ENCODE peak calls at places on chromosomes 3 and 15, in ten cellular contexts. O is K562; M is CD4-positive, CD25-positive, alpha-beta regulatory T cell; J is caudate nucleus; P is prostate gland; F is GM23338; E is iPS DF 6.9; L is adrenal gland; Q is tibial artery; V is astrocyte. W is an unnamed sample.

GRCh38 chr3:168134931-168135330 is 39.2 kb upstream of the GOLIM4 start:
- DNase-seq in O (no peak), M (no peak), J (no peak), P (no peak), F (no peak), E (no peak), L (no peak), Q (no peak), V (no peak), W (no peak)

GRCh38 chr15:22902578-22902977 is 64.1 kb downstream of the NIPA2 start:
- DNase-seq in O (no peak), M (no peak), J (no peak), P (no peak), F (peak), E (no peak), L (no peak), Q (no peak), V (no peak), W (no peak)

GRCh38 chr3:135756016-135756695 is 209.4 kb upstream of the PPP2R3A start:
- DNase-seq in O (no peak), M (no peak), J (no peak), P (no peak), F (no peak), E (no peak), L (no peak), Q (no peak), V (no peak), W (no peak)

GRCh38 chr3:152047465-152047864 is 174.0 kb downstream of the SUCNR1 start:
- DNase-seq in O (no peak), M (no peak), J (no peak), P (no peak), F (no peak), E (no peak), L (no peak), Q (no peak), V (peak), W (no peak)

GRCh38 chr3:124760601-124761000 is 30.3 kb downstream of the UMPS start:
- DNase-seq in O (no peak), M (no peak), J (no peak), P (peak), F (peak), E (no peak), L (no peak), Q (no peak), V (peak), W (no peak)

GRCh38 chr3:69044608-69045007 is 7.5 kb downstream of the TMF1 start:
- DNase-seq in O (no peak), M (no peak), J (no peak), P (no peak), F (no peak), E (no peak), L (no peak), Q (no peak), V (no peak), W (no peak)

GRCh38 chr3:121836069-121836468 is 1.1 kb downstream of the EAF2 start:
- DNase-seq in O (no peak), M (peak), J (no peak), P (no peak), F (no peak), E (no peak), L (no peak), Q (no peak), V (no peak), W (no peak)

GRCh38 chr3:12470111-12470510 is 14.2 kb upstream of the TSEN2 start:
- DNase-seq in O (no peak), M (no peak), J (no peak), P (no peak), F (no peak), E (no peak), L (no peak), Q (no peak), V (peak), W (no peak)

GRCh38 chr3:184694694-184695093 is 17.2 kb downstream of the MAGEF1 start:
- DNase-seq in O (no peak), M (no peak), J (no peak), P (no peak), F (no peak), E (no peak), L (no peak), Q (no peak), V (no peak), W (no peak)

GRCh38 chr15:60374628-60375081 is 23.1 kb downstream of the ANXA2 start:
- DNase-seq in O (no peak), M (no peak), J (no peak), P (peak), F (peak), E (no peak), L (peak), Q (peak), V (peak), W (peak)

GRCh38 chr3:17372811-17373210 is 369.6 kb downstream of the TBC1D5 start:
- DNase-seq in O (no peak), M (no peak), J (no peak), P (no peak), F (no peak), E (no peak), L (no peak), Q (no peak), V (peak), W (no peak)

GRCh38 chr3:104359546-104359945 is 1007.2 kb upstream of the ALCAM start:
- DNase-seq in O (no peak), M (no peak), J (no peak), P (no peak), F (peak), E (no peak), L (no peak), Q (no peak), V (peak), W (no peak)

GRCh38 chr3:46065294-46065705 is 38.0 kb upstream of the XCR1 start:
- DNase-seq in O (no peak), M (peak), J (no peak), P (peak), F (no peak), E (no peak), L (peak), Q (no peak), V (no peak), W (no peak)

GRCh38 chr3:52841211-52841980 is 6.6 kb upstream of the MUSTN1 start:
- DNase-seq in O (no peak), M (no peak), J (no peak), P (no peak), F (no peak), E (no peak), L (peak), Q (no peak), V (peak), W (no peak)
- H3K27ac ChIP-seq in O (no peak), M (no peak), J (no peak), P (no peak), F (no peak), E (no peak), L (no peak), Q (peak), V (no peak), W (no peak)

GRCh38 chr15:48643236-48643635 is 2.3 kb downstream of the FBN1 start:
- DNase-seq in O (no peak), M (no peak), J (no peak), P (no peak), F (no peak), E (no peak), L (no peak), Q (no peak), V (no peak), W (no peak)
- H3K27ac ChIP-seq in O (no peak), M (no peak), J (no peak), P (peak), F (no peak), E (no peak), L (peak), Q (peak), V (peak), W (no peak)

DNA sequence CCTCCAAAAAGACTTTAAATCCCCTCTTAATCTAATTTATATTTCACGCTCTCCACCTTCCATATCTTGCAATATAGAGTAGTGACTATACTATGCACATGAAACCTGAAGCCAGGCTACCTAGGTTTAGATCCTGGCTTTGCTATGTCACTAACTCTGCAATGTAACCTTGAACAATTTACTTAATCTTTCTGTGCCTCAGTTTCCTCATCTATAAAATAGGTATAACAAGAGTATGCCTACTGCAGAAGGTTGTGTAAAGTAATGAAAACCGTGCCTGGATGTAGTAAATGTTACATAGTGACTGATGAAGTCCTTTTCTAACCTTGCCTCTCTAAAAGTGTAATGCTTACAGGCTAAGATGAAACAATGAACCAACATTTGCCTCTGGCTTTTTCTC is 18.5 kb downstream of the HERC1 start:
- DNase-seq in O (no peak), M (no peak), J (no peak), P (no peak), F (no peak), E (no peak), L (no peak), Q (no peak), V (no peak), W (no peak)
- H3K27ac ChIP-seq in O (no peak), M (no peak), J (no peak), P (no peak), F (peak), E (no peak), L (no peak), Q (no peak), V (no peak), W (no peak)

DNA sequence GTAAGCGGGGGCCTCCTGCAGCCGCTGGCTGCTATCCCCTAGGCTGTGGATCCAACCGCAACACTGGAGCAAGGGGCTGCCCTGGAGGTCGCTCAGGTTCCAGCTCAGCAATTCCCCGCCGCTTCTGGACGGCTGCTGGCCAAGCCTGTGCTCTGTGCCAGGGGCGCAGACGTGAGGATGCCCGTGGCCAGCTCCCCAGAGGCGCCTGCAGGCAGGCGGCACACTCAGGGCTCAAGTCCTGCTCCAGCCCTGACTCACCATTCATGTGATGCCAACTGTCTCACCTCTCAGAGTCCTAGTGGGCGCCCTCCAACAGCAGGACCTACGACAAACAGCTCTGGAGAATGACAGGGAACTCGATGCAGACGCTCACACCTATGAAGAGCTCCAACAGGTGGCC is 31.6 kb downstream of the KLHL25 start:
- DNase-seq in O (no peak), M (no peak), J (no peak), P (no peak), F (no peak), E (no peak), L (no peak), Q (no peak), V (no peak), W (peak)
- H3K27ac ChIP-seq in O (no peak), M (no peak), J (no peak), P (no peak), F (no peak), E (no peak), L (peak), Q (no peak), V (no peak), W (no peak)

GRCh38 chr15:67196222-67196621 is 58.2 kb downstream of the AAGAB start:
- DNase-seq in O (no peak), M (no peak), J (no peak), P (no peak), F (no peak), E (no peak), L (no peak), Q (no peak), V (no peak), W (no peak)
- H3K27ac ChIP-seq in O (no peak), M (no peak), J (no peak), P (no peak), F (no peak), E (no peak), L (no peak), Q (no peak), V (peak), W (no peak)

DNA sequence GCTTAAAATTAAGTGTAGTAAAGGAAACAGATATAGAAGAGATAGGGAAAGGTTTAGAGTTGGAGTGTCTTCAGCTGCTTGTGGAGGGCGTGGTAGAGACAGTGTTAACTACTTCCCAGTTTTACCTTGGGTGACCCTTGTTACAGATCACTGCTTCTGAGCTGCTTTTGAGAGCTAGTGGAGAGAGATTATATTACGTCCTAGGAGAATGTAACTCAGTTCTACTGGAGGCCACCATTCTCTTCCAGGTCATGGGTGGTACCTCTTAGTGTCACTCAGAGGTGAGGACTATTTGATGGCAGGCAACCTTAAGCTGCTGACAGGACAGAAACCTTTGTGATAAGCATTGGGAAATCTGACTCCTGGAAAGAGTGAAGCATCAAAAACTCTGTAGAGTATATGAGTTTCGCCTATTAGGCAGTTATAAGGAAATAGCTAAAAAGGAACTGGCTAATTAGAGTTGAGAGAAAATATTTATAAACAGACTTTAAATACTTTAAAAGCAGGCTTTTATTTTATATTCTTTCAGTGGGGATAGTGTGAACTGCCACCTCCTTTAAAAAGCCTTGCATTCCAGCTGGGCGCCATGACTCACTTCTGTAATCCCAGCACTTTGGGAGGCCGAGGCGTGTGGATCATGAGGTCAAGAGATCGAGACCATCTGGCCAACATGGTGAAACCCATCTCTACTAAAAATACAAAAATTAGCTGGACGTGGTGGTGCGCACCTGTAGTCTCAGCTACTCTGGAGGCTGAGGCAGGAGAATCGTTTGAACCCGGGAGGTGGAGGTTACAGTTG is 106.5 kb downstream of the ZNF609 start:
- DNase-seq in O (peak), M (no peak), J (no peak), P (no peak), F (peak), E (no peak), L (no peak), Q (no peak), V (no peak), W (no peak)
- H3K27ac ChIP-seq in O (peak), M (no peak), J (no peak), P (no peak), F (peak), E (no peak), L (no peak), Q (no peak), V (no peak), W (no peak)

W was measured in substantia nigra.